ENCODE peak calls at places on chromosomes 6 and 20, in four cellular contexts. C is AG10803; Q is cerebellum; R is activated gamma-delta T cell treated with anti-CD3 and anti-CD28 coated beads, Interleukin-2, amount 50 U/mL, for 16 hours. J is an unnamed sample.

GRCh38 chr6:120200853-120201252 is 851.3 kb upstream of the MAN1A1 start:
- DNase-seq in C (no peak), Q (no peak), R (no peak), J (no peak)

GRCh38 chr20:58802061-58802460 is 48.6 kb downstream of the GNAS-AS1 start:
- DNase-seq in C (no peak), Q (no peak), R (no peak), J (no peak)

GRCh38 chr20:21564127-21564773 is 50.4 kb upstream of the NKX2-2 start:
- DNase-seq in C (no peak), Q (peak; percentile 12), R (no peak), J (no peak)

GRCh38 chr6:56995347-56995746 is 40.4 kb downstream of the BEND6 start:
- DNase-seq in C (no peak), Q (no peak), R (no peak), J (no peak)

GRCh38 chr6:43481075-43481474 is 3.7 kb downstream of the TJAP1 start:
- DNase-seq in C (no peak), Q (no peak), R (no peak), J (no peak)

GRCh38 chr6:163726037-163726695 is 311.6 kb downstream of the QKI start:
- DNase-seq in C (no peak), Q (no peak), R (no peak), J (no peak)

GRCh38 chr6:43934803-43935602 is 165.0 kb downstream of the VEGFA start:
- DNase-seq in C (no peak), Q (no peak), R (no peak), J (peak; percentile 34)

GRCh38 chr6:5446362-5447075 is 185.2 kb downstream of the FARS2 start:
- DNase-seq in C (no peak), Q (no peak), R (no peak), J (no peak)

GRCh38 chr20:47480705-47481104 is 21.0 kb upstream of the NCOA3 start:
- DNase-seq in C (no peak), Q (no peak), R (no peak), J (no peak)

GRCh38 chr20:12311102-12311865 is 393.6 kb downstream of the BTBD3 start:
- DNase-seq in C (no peak), Q (no peak), R (no peak), J (no peak)

J was measured in islet precursor cell.